ENCODE peak calls at places on chromosome 17, in four cellular contexts. A is HEK293T, T is K562, O is GM12878. B is an unnamed sample.

GRCh38 chr17:64150237-64151015 is 20.5 kb upstream of the ERN1 start:
- DNase-seq in T (no peak), A (no peak), O (no peak), B (peak; percentile 99)

GRCh38 chr17:2564876-2565275 is 28.6 kb upstream of the PAFAH1B1 start:
- DNase-seq in A (no peak), T (no peak), O (no peak), B (peak; percentile 30)

GRCh38 chr17:56624315-56624714 is 30.8 kb downstream of the NOG start:
- DNase-seq in O (no peak), T (no peak), A (no peak), B (no peak)

GRCh38 chr17:81102869-81103268 is 62.4 kb upstream of the PVALEF start:
- DNase-seq in A (no peak), T (no peak), O (no peak), B (no peak)

GRCh38 chr17:46876353-46876887 is 25.0 kb downstream of the WNT9B start:
- DNase-seq in T (peak; percentile 63), A (peak; percentile 47), O (no peak), B (peak; percentile 53)

GRCh38 chr17:37083461-37083860 is 134.7 kb downstream of the AATF start:
- DNase-seq in O (no peak), T (no peak), A (no peak), B (no peak)

GRCh38 chr17:10106067-10106466 is 92.3 kb downstream of the GAS7 start:
- DNase-seq in A (no peak), T (no peak), O (no peak), B (no peak)

GRCh38 chr17:56596741-56597494 is 3.4 kb downstream of the NOG start:
- DNase-seq in T (no peak), O (no peak), A (peak; percentile 44), B (no peak)

GRCh38 chr17:62791235-62792121 is 16.6 kb downstream of the MARCHF10 start:
- DNase-seq in O (no peak), A (no peak), T (no peak), B (no peak)

GRCh38 chr17:15972497-15972951 is 27.0 kb downstream of the ZSWIM7 start:
- DNase-seq in T (no peak), A (no peak), O (no peak), B (no peak)

GRCh38 chr17:78459696-78460095 is 81.2 kb downstream of the PGS1 start:
- DNase-seq in O (no peak), A (no peak), T (no peak), B (no peak)

GRCh38 chr17:43401293-43401692 is 2.5 kb downstream of the ARL4D start:
- DNase-seq in O (no peak), A (no peak), T (no peak), B (no peak)

GRCh38 chr17:70110443-70110880 is 35.4 kb downstream of the KCNJ16 start:
- DNase-seq in A (no peak), T (no peak), O (no peak), B (no peak)

GRCh38 chr17:10117581-10118001 is 80.8 kb downstream of the GAS7 start:
- DNase-seq in T (no peak), A (no peak), O (peak; percentile 20), B (peak; percentile 9)

GRCh38 chr17:72030067-72030899 is 90.5 kb upstream of the SOX9 start:
- DNase-seq in A (peak; percentile 68), O (peak; percentile 71), T (no peak), B (peak; percentile 16)

GRCh38 chr17:81306491-81306890 is 11.4 kb upstream of the SLC38A10 start:
- DNase-seq in O (no peak), A (no peak), T (no peak), B (no peak)

GRCh38 chr17:18368948-18369347 is 5.6 kb upstream of the SHMT1 start:
- DNase-seq in O (no peak), A (no peak), T (no peak), B (no peak)

GRCh38 chr17:20032636-20033035 is 23.5 kb downstream of the SPECC1 start:
- DNase-seq in A (no peak), T (no peak), O (no peak), B (no peak)

GRCh38 chr17:57674894-57675293 is 70.2 kb downstream of the CCDC182 start:
- DNase-seq in O (no peak), A (no peak), T (no peak), B (no peak)

GRCh38 chr17:36008998-36009665 is 7.8 kb upstream of the CCL15 start:
- DNase-seq in A (no peak), T (peak; percentile 72), O (no peak), B (peak; percentile 48)

GRCh38 chr17:10033449-10033848 is 128.4 kb upstream of the RCVRN start:
- DNase-seq in A (no peak), T (no peak), O (no peak), B (no peak)

GRCh38 chr17:6232768-6233130 is 162.6 kb downstream of the WSCD1 start:
- DNase-seq in A (no peak), T (no peak), O (no peak), B (no peak)

GRCh38 chr17:32769846-32770245 is 107.1 kb downstream of the MYO1D start:
- DNase-seq in A (no peak), O (no peak), T (no peak), B (peak; percentile 9)

GRCh38 chr17:8477653-8478441 is 42.2 kb downstream of the NDEL1 start:
- DNase-seq in O (no peak), A (no peak), T (no peak), B (peak; percentile 30)

GRCh38 chr17:3810019-3810418 is 9.0 kb upstream of the ITGAE start:
- DNase-seq in O (no peak), T (no peak), A (no peak), B (no peak)

GRCh38 chr17:38848557-38848891 is 5.0 kb downstream of the RPL23 start:
- DNase-seq in T (no peak), A (no peak), O (no peak), B (no peak)

GRCh38 chr17:80428363-80428762 is 13.4 kb downstream of the ENDOV start:
- DNase-seq in T (no peak), O (no peak), A (no peak), B (no peak)

GRCh38 chr17:17950806-17951205 is 21.4 kb downstream of the TOM1L2 start:
- DNase-seq in A (no peak), O (no peak), T (no peak), B (no peak)

GRCh38 chr17:70869402-70870085 is 700.2 kb downstream of the KCNJ2 start:
- DNase-seq in T (no peak), O (no peak), A (no peak), B (no peak)

GRCh38 chr17:69336580-69336979 is 9.6 kb upstream of the ABCA5 start:
- DNase-seq in T (no peak), O (no peak), A (no peak), B (no peak)

GRCh38 chr17:58086953-58087352 is 3.7 kb downstream of the DYNLL2 start:
- DNase-seq in A (no peak), O (no peak), T (no peak), B (no peak)

GRCh38 chr17:66135896-66136295 is 56.0 kb downstream of the CEP112 start:
- DNase-seq in O (no peak), A (no peak), T (no peak), B (no peak)

GRCh38 chr17:55086635-55087058 is 118.1 kb downstream of the STXBP4 start:
- DNase-seq in A (no peak), T (peak; percentile 10), O (no peak), B (no peak)

GRCh38 chr17:11369570-11369969 is 128.6 kb downstream of the SHISA6 start:
- DNase-seq in T (no peak), A (no peak), O (no peak), B (no peak)

GRCh38 chr17:58307468-58308172 is 21.0 kb downstream of the TSPOAP1 start:
- DNase-seq in A (no peak), T (no peak), O (no peak), B (no peak)

GRCh38 chr17:30391534-30391933 is 12.8 kb downstream of the CPD start:
- DNase-seq in O (no peak), A (no peak), T (no peak), B (no peak)

DNA sequence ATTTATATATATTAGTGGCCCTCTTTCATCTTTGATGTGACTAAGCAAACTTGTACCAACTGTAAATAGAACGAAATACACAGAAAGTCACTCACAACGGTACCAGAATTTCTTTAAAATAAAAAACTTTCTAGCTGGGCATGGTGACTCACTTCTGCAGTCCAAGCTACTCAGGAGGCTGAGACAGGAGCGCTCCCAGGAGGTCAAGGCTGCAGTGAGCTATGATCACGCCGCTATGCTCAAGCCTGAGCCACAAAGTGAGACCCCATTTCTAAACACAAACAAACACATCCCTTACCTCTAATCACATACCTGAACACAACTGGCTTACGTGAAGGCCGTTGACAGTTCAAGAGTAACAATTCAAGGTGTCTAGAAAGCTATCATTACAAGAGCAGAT is 29.7 kb downstream of the STAT5B start:
- DNase-seq in O (no peak), T (no peak), A (no peak), B (peak; percentile 75)
- TF ChIP-seq TARDBP in O (no peak), T (no peak), A (no peak), B (no peak)

GRCh38 chr17:28347261-28347891 is 10.0 kb downstream of the POLDIP2 start:
- DNase-seq in T (no peak), A (no peak), O (no peak), B (no peak)
- TF ChIP-seq TARDBP in T (no peak), A (no peak), O (no peak), B (no peak)

GRCh38 chr17:41615454-41615853 is 2.9 kb upstream of the KRT16 start:
- DNase-seq in T (no peak), O (no peak), A (no peak), B (no peak)
- TF ChIP-seq TARDBP in T (no peak), O (no peak), A (no peak), B (no peak)

DNA sequence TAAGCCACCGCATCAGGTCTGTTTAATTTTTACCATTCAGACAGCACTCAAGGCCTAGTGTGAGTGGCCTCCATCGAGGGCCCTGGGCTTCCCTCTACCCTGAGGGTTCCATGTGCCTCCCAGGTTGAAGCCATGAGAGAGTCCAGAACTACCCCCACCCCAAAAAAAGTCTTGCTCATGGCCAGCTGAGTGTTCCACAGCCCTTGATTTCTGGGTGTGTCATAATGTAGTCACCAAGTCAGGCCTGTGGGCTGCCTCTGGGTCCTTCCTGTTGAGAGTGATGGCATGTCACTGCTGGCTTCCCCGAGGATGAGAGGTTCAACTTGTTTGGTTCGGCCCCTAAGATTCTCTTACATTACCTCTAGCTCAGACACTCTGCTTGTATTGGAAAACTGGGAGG is 100.6 kb downstream of the PITPNC1 start:
- DNase-seq in A (no peak), O (no peak), T (no peak), B (no peak)
- TF ChIP-seq TARDBP in A (no peak), O (no peak), T (no peak), B (no peak)

GRCh38 chr17:73983623-73984410 is 219.7 kb upstream of the RPL38 start:
- DNase-seq in T (no peak), O (no peak), A (no peak), B (no peak)

GRCh38 chr17:73987395-73987794 is 216.1 kb upstream of the RPL38 start:
- DNase-seq in T (no peak), A (no peak), O (no peak), B (no peak)

GRCh38 chr17:73986641-73987177 is 216.8 kb upstream of the RPL38 start:
- DNase-seq in A (no peak), T (no peak), O (no peak), B (no peak)

GRCh38 chr17:73984981-73985380 is 218.5 kb upstream of the RPL38 start:
- DNase-seq in A (no peak), T (no peak), O (no peak), B (no peak)

GRCh38 chr17:73985466-73986015 is 217.9 kb upstream of the RPL38 start:
- DNase-seq in O (no peak), T (no peak), A (no peak), B (no peak)
- TF ChIP-seq TARDBP in O (no peak), T (no peak), A (no peak), B (no peak)

GRCh38 chr17:77036841-77037381 is 103.9 kb upstream of the SEC14L1 start:
- DNase-seq in A (no peak), O (no peak), T (peak; percentile 34), B (no peak)
- TF ChIP-seq TARDBP in A (no peak), O (no peak), T (no peak), B (no peak)